ENCODE peak calls at places on chromosomes 16 and 17, in six cellular contexts. One of them, this sample, is unnamed.

GRCh38 chr17:36527851-36528250 is 6.8 kb downstream of the MYO19 start:
- DNase-seq in astrocyte of the spinal cord: no peak
- DNase-seq in lower leg skin: no peak
- DNase-seq in heart left ventricle: no peak
- DNase-seq in lung: peak; percentile 22
- DNase-seq in GM13976: no peak
- DNase-seq in this sample: peak; percentile 16

GRCh38 chr17:49556183-49556943 is 19.3 kb upstream of the NXPH3 start:
- DNase-seq in GM13976: peak; percentile 95
- DNase-seq in lower leg skin: peak; percentile 94
- DNase-seq in heart left ventricle: peak; percentile 88
- DNase-seq in astrocyte of the spinal cord: peak; percentile 64
- DNase-seq in lung: peak; percentile 74
- DNase-seq in this sample: peak; percentile 78

GRCh38 chr17:43118679-43119615 is 6.2 kb downstream of the BRCA1 start:
- DNase-seq in heart left ventricle: no peak
- DNase-seq in lung: no peak
- DNase-seq in lower leg skin: no peak
- DNase-seq in GM13976: no peak
- DNase-seq in astrocyte of the spinal cord: no peak
- DNase-seq in this sample: no peak

GRCh38 chr16:88005968-88006367 is 54.7 kb downstream of the BANP start:
- DNase-seq in heart left ventricle: no peak
- DNase-seq in GM13976: no peak
- DNase-seq in lung: no peak
- DNase-seq in lower leg skin: peak; percentile 58
- DNase-seq in astrocyte of the spinal cord: no peak
- DNase-seq in this sample: no peak

GRCh38 chr16:23371368-23371767 is 69.3 kb downstream of the SCNN1B start:
- DNase-seq in astrocyte of the spinal cord: no peak
- DNase-seq in heart left ventricle: no peak
- DNase-seq in lung: no peak
- DNase-seq in lower leg skin: no peak
- DNase-seq in GM13976: no peak
- DNase-seq in this sample: no peak

GRCh38 chr16:68194263-68194662 is 41.7 kb downstream of the ESRP2 start:
- DNase-seq in astrocyte of the spinal cord: no peak
- DNase-seq in heart left ventricle: no peak
- DNase-seq in lung: no peak
- DNase-seq in lower leg skin: no peak
- DNase-seq in GM13976: no peak
- DNase-seq in this sample: no peak

GRCh38 chr17:79320331-79320730 is 245.7 kb downstream of the ENGASE start:
- DNase-seq in astrocyte of the spinal cord: no peak
- DNase-seq in GM13976: no peak
- DNase-seq in lower leg skin: no peak
- DNase-seq in heart left ventricle: no peak
- DNase-seq in lung: no peak
- DNase-seq in this sample: no peak

GRCh38 chr17:80846932-80847331 is 144.7 kb upstream of the CHMP6 start:
- DNase-seq in heart left ventricle: peak; percentile 49
- DNase-seq in lower leg skin: peak; percentile 68
- DNase-seq in lung: no peak
- DNase-seq in astrocyte of the spinal cord: no peak
- DNase-seq in GM13976: no peak
- DNase-seq in this sample: no peak

GRCh38 chr16:68368602-68368944 is 57.8 kb downstream of the PRMT7 start:
- DNase-seq in astrocyte of the spinal cord: no peak
- DNase-seq in lung: no peak
- DNase-seq in GM13976: peak; percentile 78
- DNase-seq in heart left ventricle: no peak
- DNase-seq in lower leg skin: no peak
- DNase-seq in this sample: no peak

GRCh38 chr17:1462164-1463112 is 6.4 kb upstream of the CRK start:
- DNase-seq in heart left ventricle: no peak
- DNase-seq in lung: no peak
- DNase-seq in astrocyte of the spinal cord: no peak
- DNase-seq in lower leg skin: no peak
- DNase-seq in GM13976: no peak
- DNase-seq in this sample: no peak

GRCh38 chr17:49510720-49511110 is 15.6 kb downstream of the NGFR start:
- DNase-seq in heart left ventricle: no peak
- DNase-seq in lung: no peak
- DNase-seq in astrocyte of the spinal cord: no peak
- DNase-seq in lower leg skin: no peak
- DNase-seq in GM13976: no peak
- DNase-seq in this sample: no peak

GRCh38 chr17:42804918-42805367 is 6.3 kb downstream of the CNTD1 start:
- DNase-seq in lower leg skin: no peak
- DNase-seq in lung: no peak
- DNase-seq in GM13976: no peak
- DNase-seq in heart left ventricle: no peak
- DNase-seq in astrocyte of the spinal cord: no peak
- DNase-seq in this sample: no peak

GRCh38 chr17:17783121-17783824 is 53.5 kb downstream of the SREBF1 start:
- DNase-seq in lung: peak; percentile 64
- DNase-seq in GM13976: peak; percentile 84
- DNase-seq in heart left ventricle: peak; percentile 85
- DNase-seq in lower leg skin: no peak
- DNase-seq in astrocyte of the spinal cord: peak; percentile 16
- DNase-seq in this sample: peak; percentile 64
- TF ChIP-seq CTCF in lung: no peak
- TF ChIP-seq CTCF in GM13976: peak; percentile 24
- TF ChIP-seq CTCF in heart left ventricle: no peak
- TF ChIP-seq CTCF in lower leg skin: no peak
- TF ChIP-seq CTCF in astrocyte of the spinal cord: no peak
- TF ChIP-seq CTCF in this sample: no peak

DNA sequence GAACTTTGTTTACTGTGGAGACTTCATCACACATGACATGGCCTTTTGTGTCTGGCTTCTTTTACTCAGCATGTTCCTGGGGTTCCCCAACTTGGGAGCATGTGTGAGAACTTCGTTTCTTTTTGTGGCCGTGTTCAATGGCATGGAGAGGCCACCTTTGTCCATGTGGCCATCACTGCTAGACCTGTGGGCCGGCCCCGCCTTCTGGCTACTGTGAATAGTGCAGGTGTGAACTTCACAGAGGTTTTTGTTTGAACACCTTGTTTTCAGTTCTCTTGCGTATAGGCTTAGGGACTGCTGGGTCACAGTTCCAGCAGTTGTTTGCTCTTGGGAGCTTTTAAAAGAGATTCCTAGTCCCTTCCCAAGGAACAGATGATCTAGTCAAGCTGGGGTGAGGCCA is 5.7 kb upstream of the SLC38A8 start:
- DNase-seq in astrocyte of the spinal cord: no peak
- DNase-seq in lung: no peak
- DNase-seq in GM13976: no peak
- DNase-seq in lower leg skin: no peak
- DNase-seq in heart left ventricle: peak; percentile 37
- DNase-seq in this sample: no peak
- TF ChIP-seq CTCF in astrocyte of the spinal cord: peak; percentile 4
- TF ChIP-seq CTCF in lung: no peak
- TF ChIP-seq CTCF in GM13976: no peak
- TF ChIP-seq CTCF in lower leg skin: no peak
- TF ChIP-seq CTCF in heart left ventricle: no peak
- TF ChIP-seq CTCF in this sample: no peak

DNA sequence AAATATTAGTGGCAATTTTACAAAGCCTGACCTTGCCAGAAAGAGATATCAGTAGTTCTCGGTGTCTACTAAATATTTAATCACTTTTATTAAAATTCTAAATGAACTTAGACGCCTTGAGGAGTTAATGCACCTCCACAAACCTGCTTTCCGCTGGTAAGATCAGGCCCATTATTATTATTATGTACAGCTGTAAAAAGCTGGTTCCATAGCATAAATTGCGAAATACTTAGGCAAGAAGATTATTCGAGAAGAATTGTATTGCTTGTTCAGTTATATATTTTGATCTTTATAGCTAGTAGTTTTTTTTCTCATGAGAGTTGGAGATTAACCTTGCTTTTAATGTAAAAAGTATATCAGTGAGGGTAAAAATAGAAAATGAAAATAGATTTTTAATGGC is 250.5 kb upstream of the TBX2 start:
- DNase-seq in astrocyte of the spinal cord: no peak
- DNase-seq in lower leg skin: no peak
- DNase-seq in lung: no peak
- DNase-seq in heart left ventricle: no peak
- DNase-seq in GM13976: no peak
- DNase-seq in this sample: no peak
- TF ChIP-seq CTCF in astrocyte of the spinal cord: no peak
- TF ChIP-seq CTCF in lower leg skin: no peak
- TF ChIP-seq CTCF in lung: no peak
- TF ChIP-seq CTCF in heart left ventricle: no peak
- TF ChIP-seq CTCF in GM13976: no peak
- TF ChIP-seq CTCF in this sample: no peak

DNA sequence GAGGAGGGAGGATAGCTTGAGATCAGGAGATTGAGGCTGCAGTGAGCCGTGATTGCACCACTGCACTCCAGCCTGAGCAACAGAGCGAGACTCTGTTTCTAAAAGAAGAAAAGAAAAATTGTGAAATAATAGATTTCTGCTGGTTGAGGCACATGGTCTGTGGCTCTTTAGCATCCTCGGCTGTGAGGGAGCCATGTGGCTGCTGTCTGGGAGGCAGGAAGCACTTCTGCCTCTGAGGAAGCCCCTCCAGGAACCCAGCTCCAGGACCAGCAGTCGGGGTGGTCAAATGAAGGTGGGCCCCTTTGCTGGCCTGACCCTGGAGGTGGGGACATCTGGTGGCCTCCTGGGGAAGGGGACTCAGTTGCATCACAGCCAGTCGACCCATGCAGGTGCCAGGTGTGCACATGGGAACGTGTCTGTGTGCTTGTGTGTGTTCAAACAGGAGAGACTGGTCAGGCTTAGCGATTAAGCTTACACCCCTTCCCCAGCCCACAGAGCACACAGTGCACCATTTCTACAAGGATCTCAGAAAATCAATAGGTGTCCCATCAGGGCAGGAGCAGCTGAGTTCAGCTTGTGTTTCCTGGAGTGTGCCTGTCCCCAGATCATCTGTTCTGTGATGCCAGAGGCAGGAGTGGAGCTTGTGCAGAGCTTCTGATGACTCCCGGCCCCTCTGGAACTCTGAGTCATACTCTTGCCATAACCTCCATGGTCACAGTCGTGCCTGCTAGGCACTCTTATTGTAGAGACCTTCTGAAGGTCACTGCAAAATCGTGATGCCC is 24.3 kb upstream of the MGAT5B start:
- DNase-seq in GM13976: no peak
- DNase-seq in lung: no peak
- DNase-seq in lower leg skin: no peak
- DNase-seq in heart left ventricle: no peak
- DNase-seq in astrocyte of the spinal cord: no peak
- DNase-seq in this sample: no peak
- TF ChIP-seq CTCF in GM13976: no peak
- TF ChIP-seq CTCF in lung: no peak
- TF ChIP-seq CTCF in lower leg skin: no peak
- TF ChIP-seq CTCF in heart left ventricle: no peak
- TF ChIP-seq CTCF in astrocyte of the spinal cord: no peak
- TF ChIP-seq CTCF in this sample: no peak

DNA sequence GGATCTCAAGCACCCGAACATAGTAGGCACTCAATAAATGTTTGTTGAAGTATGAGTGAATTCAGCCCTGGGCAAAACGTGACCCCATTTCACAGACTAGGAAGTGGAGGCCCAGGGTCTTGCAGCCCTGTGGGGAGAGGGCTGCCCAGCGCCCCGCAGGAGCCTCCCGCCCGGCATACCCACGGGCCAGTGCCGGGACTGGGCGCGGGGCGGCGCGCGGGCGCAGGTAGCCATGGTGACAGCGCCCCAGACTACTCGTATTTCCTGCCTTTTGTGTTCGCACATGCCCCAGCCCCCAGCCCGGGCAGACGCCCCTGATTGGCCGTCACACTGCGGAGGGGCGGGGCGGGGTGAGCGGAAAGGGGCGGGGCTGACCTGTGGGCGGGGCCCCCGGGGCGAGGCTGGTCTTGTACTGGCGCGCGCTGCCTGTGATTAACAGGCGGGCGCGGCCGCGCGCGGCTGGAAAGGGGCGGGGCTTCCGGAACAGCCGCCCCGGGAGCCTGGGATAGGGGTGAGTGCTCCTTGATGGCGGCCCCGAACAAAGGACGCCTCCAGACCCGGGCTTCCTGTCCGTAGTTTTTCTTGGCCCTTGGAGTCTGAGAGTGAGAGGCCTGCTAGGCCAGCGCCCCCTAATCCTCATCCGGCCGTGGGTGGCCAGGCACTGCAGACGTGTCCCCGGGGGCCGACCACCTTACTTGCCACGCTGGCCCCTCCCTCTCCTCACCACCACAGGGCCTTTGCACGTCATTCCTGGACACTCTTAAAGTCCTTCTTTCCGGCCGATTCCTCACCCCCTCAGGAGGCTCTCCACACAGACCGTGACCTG is 71.0 kb downstream of the RAI1 start:
- DNase-seq in lung: peak; percentile 95
- DNase-seq in astrocyte of the spinal cord: peak; percentile 95
- DNase-seq in heart left ventricle: peak; percentile 98
- DNase-seq in lower leg skin: peak; percentile 99
- DNase-seq in GM13976: peak; percentile 99
- DNase-seq in this sample: peak; percentile 94
- TF ChIP-seq CTCF in lung: no peak
- TF ChIP-seq CTCF in astrocyte of the spinal cord: peak; percentile 18
- TF ChIP-seq CTCF in heart left ventricle: peak; percentile 35
- TF ChIP-seq CTCF in lower leg skin: no peak
- TF ChIP-seq CTCF in GM13976: peak; percentile 49
- TF ChIP-seq CTCF in this sample: no peak

GRCh38 chr17:4366312-4367063 is at the start of gene UBE2G1:
- DNase-seq in GM13976: peak; percentile 97
- DNase-seq in heart left ventricle: peak; percentile 100
- DNase-seq in lung: peak; percentile 98
- DNase-seq in astrocyte of the spinal cord: peak; percentile 97
- DNase-seq in lower leg skin: peak; percentile 100
- DNase-seq in this sample: peak; percentile 98
- TF ChIP-seq CTCF in GM13976: no peak
- TF ChIP-seq CTCF in heart left ventricle: peak; percentile 27
- TF ChIP-seq CTCF in lung: no peak
- TF ChIP-seq CTCF in astrocyte of the spinal cord: peak; percentile 17
- TF ChIP-seq CTCF in lower leg skin: no peak
- TF ChIP-seq CTCF in this sample: no peak

GRCh38 chr17:27873746-27874145 is 19.4 kb downstream of the LYRM9 start:
- DNase-seq in GM13976: no peak
- DNase-seq in lower leg skin: no peak
- DNase-seq in heart left ventricle: no peak
- DNase-seq in astrocyte of the spinal cord: no peak
- DNase-seq in lung: no peak
- DNase-seq in this sample: no peak
- TF ChIP-seq CTCF in GM13976: no peak
- TF ChIP-seq CTCF in lower leg skin: no peak
- TF ChIP-seq CTCF in heart left ventricle: no peak
- TF ChIP-seq CTCF in astrocyte of the spinal cord: no peak
- TF ChIP-seq CTCF in lung: no peak
- TF ChIP-seq CTCF in this sample: no peak

GRCh38 chr16:21501869-21502667 is 97.3 kb upstream of the METTL9 start:
- DNase-seq in lung: peak; percentile 93
- DNase-seq in lower leg skin: peak; percentile 98
- DNase-seq in GM13976: peak; percentile 90
- DNase-seq in astrocyte of the spinal cord: peak; percentile 97
- DNase-seq in heart left ventricle: peak; percentile 98
- DNase-seq in this sample: peak; percentile 98
- TF ChIP-seq CTCF in lung: no peak
- TF ChIP-seq CTCF in lower leg skin: no peak
- TF ChIP-seq CTCF in GM13976: peak; percentile 6
- TF ChIP-seq CTCF in astrocyte of the spinal cord: no peak
- TF ChIP-seq CTCF in heart left ventricle: no peak
- TF ChIP-seq CTCF in this sample: no peak

This sample was measured in mesothelial cell of epicardium.